ENCODE peak calls at places on chromosome 20, in four cellular contexts. One of them, this sample, is unnamed.

GRCh38 chr20:40536866-40537265 is 152.2 kb downstream of the MAFB start:
- DNase-seq in thyroid gland: no peak
- DNase-seq in A549: no peak
- DNase-seq in psoas muscle: no peak
- DNase-seq in this sample: no peak

GRCh38 chr20:38152175-38153010 is 12.7 kb downstream of the TGM2 start:
- DNase-seq in thyroid gland: peak; percentile 93
- DNase-seq in A549: peak; percentile 72
- DNase-seq in psoas muscle: peak; percentile 84
- DNase-seq in this sample: peak; percentile 84

GRCh38 chr20:44692932-44693476 is 22.2 kb upstream of the CCN5 start:
- DNase-seq in thyroid gland: peak; percentile 28
- DNase-seq in A549: peak; percentile 92
- DNase-seq in psoas muscle: peak; percentile 86
- DNase-seq in this sample: peak; percentile 78

GRCh38 chr20:50295762-50296449 is 105.3 kb downstream of the CEBPB start:
- DNase-seq in thyroid gland: peak; percentile 76
- DNase-seq in A549: no peak
- DNase-seq in psoas muscle: peak; percentile 22
- DNase-seq in this sample: no peak

GRCh38 chr20:623041-623440 is 12.9 kb upstream of the TCF15 start:
- DNase-seq in thyroid gland: no peak
- DNase-seq in A549: no peak
- DNase-seq in psoas muscle: no peak
- DNase-seq in this sample: no peak

GRCh38 chr20:7540923-7541322 is 399.3 kb downstream of the HAO1 start:
- DNase-seq in thyroid gland: no peak
- DNase-seq in A549: no peak
- DNase-seq in psoas muscle: no peak
- DNase-seq in this sample: no peak

GRCh38 chr20:63064310-63064709 is 57.5 kb upstream of the BHLHE23 start:
- DNase-seq in thyroid gland: no peak
- DNase-seq in A549: no peak
- DNase-seq in psoas muscle: no peak
- DNase-seq in this sample: peak; percentile 8

GRCh38 chr20:2703716-2704475 is 11.3 kb downstream of the EBF4 start:
- DNase-seq in thyroid gland: no peak
- DNase-seq in A549: no peak
- DNase-seq in psoas muscle: no peak
- DNase-seq in this sample: no peak

GRCh38 chr20:61654726-61655125 is 402.7 kb downstream of the CDH4 start:
- DNase-seq in thyroid gland: no peak
- DNase-seq in A549: no peak
- DNase-seq in psoas muscle: no peak
- DNase-seq in this sample: no peak

GRCh38 chr20:41072919-41073318 is 44.3 kb downstream of the TOP1 start:
- DNase-seq in thyroid gland: no peak
- DNase-seq in A549: no peak
- DNase-seq in psoas muscle: no peak
- DNase-seq in this sample: no peak

GRCh38 chr20:62761058-62761758 is 35.1 kb upstream of the MRGBP start:
- DNase-seq in thyroid gland: no peak
- DNase-seq in A549: no peak
- DNase-seq in psoas muscle: peak; percentile 11
- DNase-seq in this sample: no peak

GRCh38 chr20:51156041-51156795 is 133.3 kb upstream of the KCNG1 start:
- DNase-seq in thyroid gland: no peak
- DNase-seq in A549: no peak
- DNase-seq in psoas muscle: no peak
- DNase-seq in this sample: no peak

GRCh38 chr20:62088258-62089127 is 22.8 kb upstream of the TAF4 start:
- DNase-seq in thyroid gland: no peak
- DNase-seq in A549: peak; percentile 92
- DNase-seq in psoas muscle: no peak
- DNase-seq in this sample: no peak

GRCh38 chr20:36113015-36113414 is 41.5 kb upstream of the EPB41L1 start:
- DNase-seq in thyroid gland: no peak
- DNase-seq in A549: no peak
- DNase-seq in psoas muscle: no peak
- DNase-seq in this sample: no peak

GRCh38 chr20:61797200-61797599 is 268.5 kb downstream of the TAF4 start:
- DNase-seq in thyroid gland: no peak
- DNase-seq in A549: no peak
- DNase-seq in psoas muscle: no peak
- DNase-seq in this sample: no peak

GRCh38 chr20:53580376-53581111 is 13.1 kb downstream of the ZNF217 start:
- DNase-seq in thyroid gland: no peak
- DNase-seq in A549: no peak
- DNase-seq in psoas muscle: no peak
- DNase-seq in this sample: no peak
- TF ChIP-seq CTCF in thyroid gland: no peak
- TF ChIP-seq CTCF in A549: no peak
- TF ChIP-seq CTCF in psoas muscle: peak; percentile 18
- TF ChIP-seq CTCF in this sample: peak; percentile 32

GRCh38 chr20:33791959-33792597 is 19.1 kb upstream of the CHMP4B start:
- DNase-seq in thyroid gland: peak; percentile 31
- DNase-seq in A549: peak; percentile 58
- DNase-seq in psoas muscle: peak; percentile 39
- DNase-seq in this sample: no peak
- H3K27ac ChIP-seq in thyroid gland: no peak overlapping the region
- H3K27ac ChIP-seq in A549: no peak overlapping the region
- H3K27ac ChIP-seq in psoas muscle: no peak overlapping the region
- H3K27ac ChIP-seq in this sample: peak overlapping the region; percentile 73

GRCh38 chr20:47348539-47349142 is 7.9 kb downstream of the ZMYND8 start:
- DNase-seq in thyroid gland: no peak
- DNase-seq in A549: no peak
- DNase-seq in psoas muscle: no peak
- DNase-seq in this sample: no peak

GRCh38 chr20:47350181-47350550 is 6.3 kb downstream of the ZMYND8 start:
- DNase-seq in thyroid gland: no peak
- DNase-seq in A549: no peak
- DNase-seq in psoas muscle: no peak
- DNase-seq in this sample: no peak

GRCh38 chr20:47349365-47350180 is 6.9 kb downstream of the ZMYND8 start:
- DNase-seq in thyroid gland: no peak
- DNase-seq in A549: no peak
- DNase-seq in psoas muscle: no peak
- DNase-seq in this sample: no peak

GRCh38 chr20:47346172-47346571 is 10.3 kb downstream of the ZMYND8 start:
- DNase-seq in thyroid gland: no peak
- DNase-seq in A549: no peak
- DNase-seq in psoas muscle: no peak
- DNase-seq in this sample: no peak

GRCh38 chr20:47347661-47348462 is 8.6 kb downstream of the ZMYND8 start:
- DNase-seq in thyroid gland: peak; percentile 25
- DNase-seq in A549: no peak
- DNase-seq in psoas muscle: no peak
- DNase-seq in this sample: no peak
- H3K4me3 ChIP-seq in thyroid gland: no peak overlapping the region
- H3K4me3 ChIP-seq in A549: no peak overlapping the region
- H3K4me3 ChIP-seq in psoas muscle: no peak overlapping the region
- H3K4me3 ChIP-seq in this sample: no peak overlapping the region

GRCh38 chr20:22582960-22583772 is 1.2 kb downstream of the FOXA2 start:
- DNase-seq in thyroid gland: no peak
- DNase-seq in A549: peak; percentile 40
- DNase-seq in psoas muscle: no peak
- DNase-seq in this sample: no peak
- TF ChIP-seq CTCF in thyroid gland: no peak
- TF ChIP-seq CTCF in A549: no peak
- TF ChIP-seq CTCF in psoas muscle: no peak
- TF ChIP-seq CTCF in this sample: no peak

DNA sequence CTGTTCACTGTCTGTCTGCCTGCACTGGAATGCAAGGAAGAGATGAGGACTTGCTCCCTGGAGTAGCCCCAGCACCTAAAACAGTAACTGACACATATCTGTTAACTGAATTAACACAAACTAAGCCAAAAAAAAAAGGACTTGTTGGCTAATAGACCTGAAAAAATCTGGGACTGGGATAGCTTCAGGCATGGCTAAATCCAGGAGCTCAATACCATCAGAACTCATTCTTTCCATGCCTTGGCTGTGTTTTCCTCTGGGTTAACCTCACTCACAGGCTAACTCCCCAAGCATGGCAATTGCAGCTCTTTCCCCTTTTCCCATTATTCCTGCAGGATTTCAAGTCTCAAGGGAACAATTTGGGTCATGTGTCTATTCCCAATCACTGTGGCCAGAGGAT is 21.6 kb upstream of the ARFGEF2 start:
- DNase-seq in thyroid gland: no peak
- DNase-seq in A549: no peak
- DNase-seq in psoas muscle: no peak
- DNase-seq in this sample: no peak
- H3K27ac ChIP-seq in thyroid gland: no peak overlapping the region
- H3K27ac ChIP-seq in A549: no peak overlapping the region
- H3K27ac ChIP-seq in psoas muscle: no peak overlapping the region
- H3K27ac ChIP-seq in this sample: no peak overlapping the region

DNA sequence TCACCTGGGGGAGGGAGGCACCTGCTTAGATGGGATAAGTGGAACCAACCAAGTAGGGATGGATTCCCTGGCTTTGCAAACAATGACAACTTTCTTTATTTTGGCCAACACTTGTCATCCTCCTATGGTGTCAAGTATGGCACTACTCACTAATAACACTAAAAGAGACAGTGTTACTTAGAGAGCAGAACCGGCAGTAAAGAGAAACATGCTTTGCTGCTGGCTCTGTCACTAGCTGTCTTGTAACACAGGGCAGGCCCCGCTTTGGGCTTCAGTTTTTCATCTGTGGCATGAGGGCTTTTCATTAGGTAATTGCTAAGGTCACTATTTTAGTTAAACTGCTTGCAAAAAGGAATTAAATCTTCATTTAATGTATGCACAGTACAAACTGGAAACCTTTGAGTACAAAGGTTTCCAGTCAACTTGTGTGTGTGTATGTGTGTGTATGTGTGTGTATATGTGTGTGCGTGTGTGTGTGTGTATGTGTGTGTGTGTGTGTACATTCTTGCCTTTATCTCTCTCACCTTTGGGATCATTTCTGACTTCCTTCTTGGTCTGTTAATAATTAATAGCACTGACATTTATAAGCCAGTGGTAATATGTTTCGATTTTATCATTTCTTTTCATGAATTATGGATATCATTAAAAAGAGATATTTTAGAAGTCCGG is 64.7 kb downstream of the BTBD3 start:
- DNase-seq in thyroid gland: no peak
- DNase-seq in A549: no peak
- DNase-seq in psoas muscle: no peak
- DNase-seq in this sample: no peak
- H3K4me3 ChIP-seq in thyroid gland: no peak overlapping the region
- H3K4me3 ChIP-seq in A549: peak overlapping the region; percentile 18
- H3K4me3 ChIP-seq in psoas muscle: no peak overlapping the region
- H3K4me3 ChIP-seq in this sample: no peak overlapping the region